ENCODE peak calls at places on chromosomes 3 and 15, in six cellular contexts. O is cardiac muscle cell, Q is PC-9, J is astrocyte of the spinal cord, T is bronchial epithelial cell, W is spleen. N is an unnamed sample.

GRCh38 chr3:127984241-127984975 is 67.8 kb upstream of the SEC61A1 start:
- DNase-seq in O (no peak), Q (peak; percentile 62), J (no peak), T (no peak), W (no peak), N (peak; percentile 57)

GRCh38 chr3:111315911-111316310 is 226.1 kb upstream of the CD96 start:
- DNase-seq in O (peak; percentile 56), Q (peak; percentile 12), J (peak; percentile 82), T (peak; percentile 62), W (no peak), N (peak; percentile 50)

GRCh38 chr15:39575180-39575579 is 5.7 kb upstream of the THBS1 start:
- DNase-seq in O (no peak), Q (no peak), J (no peak), T (no peak), W (no peak), N (no peak)

GRCh38 chr3:11185564-11186317 is 31.4 kb downstream of the HRH1 start:
- DNase-seq in O (peak; percentile 95), Q (peak; percentile 90), J (peak; percentile 91), T (peak; percentile 97), W (no peak), N (peak; percentile 99)

GRCh38 chr3:168053115-168053514 is 42.6 kb downstream of the GOLIM4 start:
- DNase-seq in O (no peak), Q (no peak), J (no peak), T (no peak), W (no peak), N (no peak)

GRCh38 chr3:133821767-133822638 is 16.4 kb downstream of the SRPRB start:
- DNase-seq in O (peak; percentile 70), Q (no peak), J (peak; percentile 71), T (peak; percentile 94), W (no peak), N (peak; percentile 76)

GRCh38 chr15:63287109-63287508 is 9.7 kb downstream of the APH1B start:
- DNase-seq in O (peak; percentile 47), Q (no peak), J (no peak), T (no peak), W (no peak), N (peak; percentile 26)

GRCh38 chr3:151631946-151632345 is 101.8 kb upstream of the AADACL2 start:
- DNase-seq in O (no peak), Q (no peak), J (no peak), T (no peak), W (no peak), N (no peak)

GRCh38 chr3:111929484-111929883 is 49.3 kb upstream of the ABHD10 start:
- DNase-seq in O (no peak), Q (no peak), J (no peak), T (no peak), W (no peak), N (no peak)

GRCh38 chr3:115646027-115646690 is 22.8 kb downstream of the GAP43 start:
- DNase-seq in O (no peak), Q (no peak), J (no peak), T (no peak), W (no peak), N (peak; percentile 37)

GRCh38 chr15:51170882-51171577 is 76.3 kb upstream of the TNFAIP8L3 start:
- DNase-seq in O (no peak), Q (no peak), J (no peak), T (no peak), W (no peak), N (no peak)

GRCh38 chr3:184765730-184766074 is 46.3 kb upstream of the VPS8 start:
- DNase-seq in O (no peak), Q (peak; percentile 60), J (no peak), T (peak; percentile 97), W (peak; percentile 50), N (peak; percentile 24)

GRCh38 chr3:105853801-105854432 is 14.9 kb downstream of the CBLB start:
- DNase-seq in O (no peak), Q (no peak), J (no peak), T (no peak), W (peak; percentile 88), N (no peak)

GRCh38 chr3:100269410-100270217 is 8.8 kb downstream of the TBC1D23 start:
- DNase-seq in O (peak; percentile 76), Q (peak; percentile 50), J (peak; percentile 96), T (peak; percentile 99), W (no peak), N (peak; percentile 83)

GRCh38 chr3:169998668-169999131 is 32.1 kb downstream of the SEC62 start:
- DNase-seq in O (peak; percentile 80), Q (no peak), J (peak; percentile 34), T (peak; percentile 93), W (no peak), N (peak; percentile 85)

DNA sequence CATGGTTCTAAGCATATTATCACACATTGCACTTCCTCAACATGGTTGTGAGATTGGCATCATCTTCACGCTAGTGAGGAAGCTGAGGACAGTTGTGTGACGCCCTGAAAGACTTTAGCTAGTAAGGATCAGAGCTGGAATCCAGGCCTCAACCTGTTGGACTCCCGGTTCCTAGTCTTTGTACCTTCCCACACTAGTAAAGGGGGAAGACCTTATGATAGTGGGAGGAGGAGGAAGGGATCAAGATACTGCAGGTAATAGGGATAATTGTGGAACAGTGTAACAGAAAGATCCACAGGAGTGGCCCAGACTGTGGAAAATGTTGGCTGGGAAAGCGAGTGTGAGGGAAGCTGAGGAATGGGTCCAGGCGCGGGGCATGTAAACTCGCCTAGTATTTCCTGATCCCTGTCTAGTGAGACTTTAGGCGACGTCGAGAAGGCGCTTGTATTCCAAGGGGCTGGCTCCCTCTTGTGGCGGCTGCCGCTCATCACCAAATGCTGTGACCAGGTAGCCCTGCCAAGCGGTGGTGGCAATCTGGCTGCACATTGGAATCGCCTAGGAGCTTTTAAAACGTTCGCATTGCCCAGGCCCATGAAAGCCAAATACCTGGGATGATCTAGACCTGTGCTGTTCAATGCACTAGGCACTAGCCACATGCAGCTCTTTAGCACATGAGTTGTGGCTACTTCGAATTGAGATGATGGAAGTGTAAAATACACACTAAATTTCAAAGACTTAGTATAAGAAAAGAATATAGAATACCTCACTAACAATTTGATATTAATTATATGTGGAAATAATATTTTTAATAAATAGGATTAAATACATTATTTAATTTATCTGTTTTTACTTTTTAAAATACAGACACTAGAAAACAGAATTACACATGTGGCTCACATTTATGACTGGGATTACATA is 38.8 kb upstream of the CLDN18 start:
- DNase-seq in O (peak; percentile 72), Q (peak; percentile 72), J (peak; percentile 64), T (peak; percentile 55), W (peak; percentile 82), N (peak; percentile 61)
- TF ChIP-seq CTCF in O (peak; percentile 91), Q (peak; percentile 86), J (peak; percentile 94), T (peak; percentile 98), W (peak; percentile 43), N (peak; percentile 94)

GRCh38 chr3:117477214-117477755 is 767.7 kb downstream of the TUSC7 start:
- DNase-seq in O (no peak), Q (no peak), J (no peak), T (no peak), W (no peak), N (no peak)

GRCh38 chr3:117480493-117480892 is 770.9 kb downstream of the TUSC7 start:
- DNase-seq in O (no peak), Q (no peak), J (no peak), T (no peak), W (no peak), N (no peak)

GRCh38 chr3:117483839-117484238 is 774.3 kb downstream of the TUSC7 start:
- DNase-seq in O (no peak), Q (no peak), J (no peak), T (no peak), W (no peak), N (no peak)

GRCh38 chr3:117479095-117479494 is 769.5 kb downstream of the TUSC7 start:
- DNase-seq in O (no peak), Q (no peak), J (no peak), T (no peak), W (no peak), N (no peak)

GRCh38 chr3:117480981-117481380 is 771.4 kb downstream of the TUSC7 start:
- DNase-seq in O (no peak), Q (no peak), J (no peak), T (no peak), W (no peak), N (no peak)
- H3K4me3 ChIP-seq in O (no peak overlapping the region), Q (no peak overlapping the region), J (no peak overlapping the region), T (no peak overlapping the region), W (no peak overlapping the region), N (no peak overlapping the region)

GRCh38 chr3:36833160-36833814 is 68.9 kb upstream of the DCLK3 start:
- DNase-seq in O (no peak), Q (no peak), J (no peak), T (no peak), W (no peak), N (no peak)
- TF ChIP-seq CTCF in O (no peak), Q (no peak), J (no peak), T (no peak), W (no peak), N (no peak)

GRCh38 chr15:31267161-31268107 is 59.2 kb upstream of the KLF13 start:
- DNase-seq in O (no peak), Q (no peak), J (no peak), T (no peak), W (peak; percentile 81), N (no peak)
- H3K4me3 ChIP-seq in O (no peak overlapping the region), Q (no peak overlapping the region), J (no peak overlapping the region), T (no peak overlapping the region), W (no peak overlapping the region), N (no peak overlapping the region)

DNA sequence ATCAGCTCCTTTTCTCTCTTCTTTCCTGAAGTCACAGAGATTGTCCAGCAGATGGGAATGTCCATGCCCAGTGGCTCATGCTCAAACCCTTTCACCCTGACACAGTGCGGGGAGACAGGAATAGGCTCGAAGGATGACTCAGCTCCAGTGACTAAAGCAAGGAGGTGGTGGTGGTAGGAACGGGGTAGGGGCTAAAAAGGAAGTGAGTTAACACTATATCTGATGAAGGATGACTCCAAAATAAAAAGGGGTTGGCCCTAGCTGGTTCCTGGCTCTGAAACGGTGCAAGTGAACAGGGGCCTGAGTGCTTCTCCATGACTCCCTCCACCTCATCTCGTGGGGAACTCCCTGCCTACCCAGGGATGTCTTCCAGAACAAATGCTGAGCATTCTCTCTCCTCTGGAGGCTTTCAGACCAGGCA is 167.4 kb upstream of the LPP start:
- DNase-seq in O (peak; percentile 76), Q (peak; percentile 68), J (peak; percentile 87), T (peak; percentile 98), W (no peak), N (peak; percentile 84)
- TF ChIP-seq CTCF in O (no peak), Q (no peak), J (peak; percentile 6), T (peak; percentile 2), W (no peak), N (peak; percentile 11)

DNA sequence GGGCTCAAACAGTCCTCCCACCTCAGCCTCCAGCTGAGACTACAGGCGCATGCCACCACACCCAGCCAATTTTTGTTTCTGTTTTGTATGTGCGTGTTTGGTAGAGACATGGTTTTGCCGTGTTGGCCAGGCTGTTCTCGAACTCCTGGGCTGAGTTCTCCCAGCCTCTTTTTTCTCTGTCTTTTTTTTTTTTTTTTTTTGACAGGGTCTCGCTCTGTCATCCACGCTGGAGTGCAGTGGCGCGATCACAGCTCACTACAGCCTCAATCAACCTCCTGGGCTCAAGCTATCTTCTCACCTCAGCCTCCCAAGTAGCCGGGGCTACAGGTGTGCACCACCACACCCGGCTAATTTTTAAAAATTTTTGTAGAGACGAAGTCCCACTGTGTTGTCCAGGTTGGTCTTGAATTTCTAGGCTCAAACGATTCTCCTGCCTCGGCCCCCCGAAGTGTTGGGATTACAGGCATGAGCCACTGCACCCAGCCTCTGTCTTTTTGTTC is 867 bp upstream of the DCAF1 start:
- DNase-seq in O (no peak), Q (no peak), J (no peak), T (no peak), W (peak; percentile 85), N (no peak)
- H3K4me3 ChIP-seq in O (peak overlapping the region; percentile 92), Q (peak overlapping the region; percentile 46), J (peak overlapping the region; percentile 22), T (no peak overlapping the region), W (peak overlapping the region; percentile 92), N (no peak overlapping the region)